ENCODE peak calls at places on chromosomes 4 and X, in four cellular contexts. U, C, Z and W are unnamed samples.

GRCh38 chrX:76026751-76027150 is 146.1 kb upstream of the PBDC1 start:
- DNase-seq in U (no peak), C (no peak), Z (no peak), W (no peak)

GRCh38 chr4:124846306-124846705 is 133.8 kb upstream of the ANKRD50 start:
- DNase-seq in U (no peak), C (no peak), Z (no peak), W (no peak)

GRCh38 chrX:107050195-107050709 is 50.2 kb upstream of the MORC4 start:
- DNase-seq in U (no peak), C (no peak), Z (no peak), W (no peak)

GRCh38 chrX:153004780-153005179 is 10.9 kb upstream of the PNMA5 start:
- DNase-seq in U (no peak), C (no peak), Z (no peak), W (no peak)

GRCh38 chrX:133776072-133776471 is 209.3 kb downstream of the GPC3 start:
- DNase-seq in U (peak), C (no peak), Z (peak), W (no peak)

GRCh38 chrX:16870861-16871584 is 861 bp upstream of the RBBP7 start:
- DNase-seq in U (no peak), C (no peak), Z (peak), W (no peak)

GRCh38 chr4:128721896-128722295 is 87.6 kb upstream of the JADE1 start:
- DNase-seq in U (no peak), C (no peak), Z (peak), W (no peak)

GRCh38 chr4:152696764-152697250 is 17.0 kb upstream of the TMEM154 start:
- DNase-seq in U (peak), C (no peak), Z (no peak), W (no peak)

GRCh38 chr4:163649557-163650091 is 155.1 kb downstream of the TMA16 start:
- DNase-seq in U (no peak), C (no peak), Z (no peak), W (no peak)

GRCh38 chr4:123477804-123478209 is 81.2 kb downstream of the SPRY1 start:
- DNase-seq in U (peak), C (peak), Z (no peak), W (no peak)

GRCh38 chr4:181770971-181771370 is 472.2 kb upstream of the TENM3 start:
- DNase-seq in U (no peak), C (no peak), Z (no peak), W (no peak)

GRCh38 chrX:111100191-111100590 is 4.2 kb downstream of the PAK3 start:
- DNase-seq in U (peak), C (no peak), Z (peak), W (no peak)

GRCh38 chr4:3417448-3417847 is 24.3 kb upstream of the HGFAC start:
- DNase-seq in U (no peak), C (no peak), Z (no peak), W (no peak)

GRCh38 chrX:130770615-130771014 is 132.4 kb downstream of the ENOX2 start:
- DNase-seq in U (peak), C (peak), Z (no peak), W (no peak)

GRCh38 chrX:83845397-83845796 is 15.5 kb upstream of the CYLC1 start:
- DNase-seq in U (peak), C (no peak), Z (peak), W (no peak)

GRCh38 chrX:49270249-49270921 is 792 bp downstream of the PPP1R3F start:
- DNase-seq in U (peak), C (no peak), Z (peak), W (no peak)

GRCh38 chrX:21926527-21927278 is 13.8 kb upstream of the SMS start:
- DNase-seq in U (peak), C (peak), Z (peak), W (peak)

GRCh38 chrX:70033348-70033747 is 16.4 kb downstream of the AWAT2 start:
- DNase-seq in U (peak), C (no peak), Z (peak), W (no peak)

GRCh38 chr4:8048856-8049686 is 109.4 kb upstream of the AFAP1 start:
- DNase-seq in U (no peak), C (no peak), Z (peak), W (no peak)
- TF ChIP-seq CTCF in U (no peak), C (no peak), Z (no peak), W (no peak)

GRCh38 chrX:82218361-82218760 is 1016.5 kb downstream of the SH3BGRL start:
- DNase-seq in U (no peak), C (no peak), Z (peak), W (no peak)
- TF ChIP-seq CTCF in U (no peak), C (peak), Z (peak), W (no peak)

DNA sequence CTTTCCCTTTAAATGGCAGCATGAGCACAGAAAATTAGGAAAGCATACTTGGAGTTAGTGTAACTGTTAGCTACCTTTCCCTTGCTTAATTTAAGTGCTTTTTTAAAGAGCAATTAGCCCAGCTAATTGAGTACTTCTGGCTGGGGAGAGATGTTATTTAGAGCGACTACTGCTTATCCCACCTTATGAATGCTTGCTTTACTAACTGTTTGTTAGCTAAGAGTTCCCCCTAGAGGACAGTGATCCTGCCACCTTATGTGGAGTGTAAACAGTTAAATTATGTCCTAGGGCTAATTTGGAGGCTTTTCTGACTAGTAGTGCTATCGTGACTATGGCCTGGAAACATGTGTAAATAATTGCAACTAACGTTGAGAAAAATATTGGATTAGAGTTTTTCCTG is 909.4 kb downstream of the FSTL5 start:
- DNase-seq in U (no peak), C (no peak), Z (no peak), W (no peak)
- TF ChIP-seq CTCF in U (no peak), C (no peak), Z (peak), W (no peak)

GRCh38 chrX:40748977-40749376 is 13.6 kb upstream of the MED14 start:
- DNase-seq in U (no peak), C (no peak), Z (no peak), W (no peak)
- TF ChIP-seq CTCF in U (no peak), C (no peak), Z (no peak), W (no peak)

GRCh38 chrX:131828482-131828881 is 194.6 kb upstream of the STK26 start:
- DNase-seq in U (no peak), C (no peak), Z (peak), W (no peak)

GRCh38 chrX:131830400-131831184 is 192.5 kb upstream of the STK26 start:
- DNase-seq in U (peak), C (peak), Z (peak), W (no peak)

GRCh38 chrX:131826572-131826971 is 196.5 kb upstream of the STK26 start:
- DNase-seq in U (no peak), C (no peak), Z (no peak), W (no peak)

GRCh38 chrX:131831185-131831520 is 191.9 kb upstream of the STK26 start:
- DNase-seq in U (no peak), C (no peak), Z (no peak), W (no peak)

DNA sequence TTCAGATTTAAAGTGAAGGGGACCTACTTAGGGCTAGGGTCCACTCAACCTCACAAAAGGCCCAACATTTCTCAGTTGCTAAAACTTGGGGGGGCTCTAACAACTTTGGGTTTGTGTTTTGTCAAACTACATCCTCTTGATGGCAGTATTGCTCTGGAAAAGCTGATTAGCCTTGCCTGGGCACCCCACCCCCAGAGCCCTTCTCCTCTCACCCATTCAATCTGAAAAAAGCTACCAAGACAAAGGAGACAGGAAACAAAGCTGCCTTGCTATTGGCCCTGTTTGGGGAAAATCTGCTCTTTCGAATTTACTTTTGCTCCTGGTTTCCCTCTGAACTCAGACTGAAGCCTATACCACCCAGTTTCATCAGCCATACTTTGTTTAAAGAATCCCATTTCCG is 195.2 kb upstream of the STK26 start:
- DNase-seq in U (peak), C (no peak), Z (peak), W (no peak)
- TF ChIP-seq CTCF in U (peak), C (peak), Z (peak), W (no peak)

GRCh38 chr4:793109-793861 is 32.6 kb downstream of the CPLX1 start:
- DNase-seq in U (no peak), C (no peak), Z (no peak), W (no peak)

GRCh38 chr4:792729-793108 is 33.2 kb downstream of the CPLX1 start:
- DNase-seq in U (no peak), C (no peak), Z (no peak), W (no peak)

GRCh38 chr4:791201-791865 is 34.6 kb downstream of the CPLX1 start:
- DNase-seq in U (no peak), C (no peak), Z (no peak), W (no peak)

GRCh38 chr4:790466-790820 is 35.5 kb downstream of the CPLX1 start:
- DNase-seq in U (no peak), C (no peak), Z (no peak), W (no peak)

DNA sequence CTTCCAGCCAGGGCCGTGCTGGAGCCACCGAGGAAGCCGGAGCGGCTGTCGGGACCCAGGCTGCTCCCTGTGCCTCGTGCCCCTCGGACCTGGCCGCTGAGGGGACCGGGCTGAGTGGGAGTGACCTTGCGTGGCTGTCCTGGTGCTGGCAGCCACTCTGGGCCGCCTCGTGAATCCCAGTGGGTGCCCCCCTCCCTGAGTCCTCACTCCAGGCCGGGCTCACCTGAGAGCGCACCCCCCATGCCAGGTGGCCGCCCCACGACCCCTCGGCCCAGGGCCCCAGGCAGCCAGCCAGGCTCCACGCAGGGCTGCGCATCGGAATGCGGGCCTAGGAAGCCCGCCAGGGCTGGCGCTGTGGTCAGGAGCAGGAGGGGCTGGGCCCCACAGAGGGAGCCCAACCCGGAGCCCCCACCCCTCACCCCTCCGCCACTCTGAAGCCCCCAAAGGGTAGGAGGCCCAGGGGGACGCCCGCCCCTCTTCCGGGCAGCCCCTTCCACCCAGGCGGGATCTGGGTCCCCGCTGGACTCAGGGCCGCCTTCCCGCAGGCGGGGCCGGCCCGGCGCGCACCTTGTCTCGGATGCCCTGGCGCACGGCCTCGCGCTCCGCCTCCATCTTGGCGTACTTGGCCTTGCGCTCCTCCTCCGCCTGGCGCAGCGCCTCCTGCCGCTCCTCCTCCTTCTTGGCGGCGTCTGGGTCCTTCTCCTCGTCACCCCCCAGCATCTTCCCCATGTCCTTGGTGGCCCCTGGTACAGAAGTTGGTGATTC is 33.9 kb downstream of the CPLX1 start:
- DNase-seq in U (peak), C (no peak), Z (peak), W (no peak)
- TF ChIP-seq CTCF in U (peak), C (no peak), Z (no peak), W (no peak)

DNA sequence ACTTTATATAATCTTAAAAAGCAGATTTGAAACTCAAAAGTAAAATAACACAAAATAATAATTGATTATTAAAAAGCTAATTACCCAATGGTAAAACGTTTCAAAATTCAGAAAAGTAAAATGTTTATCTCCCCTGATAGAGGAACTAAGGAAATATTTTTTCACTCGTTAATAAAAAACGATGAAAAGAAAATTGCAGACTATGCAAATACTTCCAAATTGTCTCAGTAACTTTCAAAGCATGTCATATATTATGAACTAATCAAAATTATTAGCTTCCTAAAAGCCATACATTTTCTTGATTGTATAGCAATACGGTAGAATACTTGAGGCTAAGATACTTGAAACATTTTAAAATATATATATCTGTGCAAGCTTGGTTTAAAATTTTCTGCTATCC is 366.3 kb downstream of the TLL1 start:
- DNase-seq in U (no peak), C (no peak), Z (no peak), W (no peak)
- TF ChIP-seq CTCF in U (no peak), C (no peak), Z (no peak), W (no peak)